ENCODE peak calls at places on chromosomes 16 and 17, in seven cellular contexts. One of them, this sample, is unnamed.

GRCh38 chr17:51505450-51505849 is 245.1 kb downstream of the UTP18 start:
- DNase-seq in H1: no peak
- DNase-seq in esophagus muscularis mucosa: no peak
- DNase-seq in K562: no peak
- DNase-seq in body of pancreas: no peak
- DNase-seq in H54: no peak
- DNase-seq in ovary: no peak
- DNase-seq in this sample: no peak

GRCh38 chr17:77382966-77383612 is 242.3 kb downstream of the SEC14L1 start:
- DNase-seq in H1: no peak
- DNase-seq in esophagus muscularis mucosa: no peak
- DNase-seq in K562: no peak
- DNase-seq in body of pancreas: no peak
- DNase-seq in H54: peak; percentile 61
- DNase-seq in ovary: no peak
- DNase-seq in this sample: no peak

GRCh38 chr17:82216301-82217119 is 3.9 kb upstream of the CCDC57 start:
- DNase-seq in H1: no peak
- DNase-seq in esophagus muscularis mucosa: no peak
- DNase-seq in K562: no peak
- DNase-seq in body of pancreas: peak; percentile 91
- DNase-seq in H54: peak; percentile 77
- DNase-seq in ovary: no peak
- DNase-seq in this sample: peak; percentile 87

GRCh38 chr17:79217473-79218135 is 143.0 kb downstream of the ENGASE start:
- DNase-seq in H1: no peak
- DNase-seq in esophagus muscularis mucosa: no peak
- DNase-seq in K562: no peak
- DNase-seq in body of pancreas: no peak
- DNase-seq in H54: no peak
- DNase-seq in ovary: no peak
- DNase-seq in this sample: no peak

GRCh38 chr16:46714797-46715591 is 25.5 kb downstream of the ORC6 start:
- DNase-seq in H1: no peak
- DNase-seq in esophagus muscularis mucosa: no peak
- DNase-seq in K562: no peak
- DNase-seq in body of pancreas: no peak
- DNase-seq in H54: no peak
- DNase-seq in ovary: no peak
- DNase-seq in this sample: no peak

GRCh38 chr16:86975445-86975844 is 341.7 kb downstream of the C16orf95 start:
- DNase-seq in H1: peak; percentile 21
- DNase-seq in esophagus muscularis mucosa: no peak
- DNase-seq in K562: peak; percentile 81
- DNase-seq in body of pancreas: peak; percentile 31
- DNase-seq in H54: peak; percentile 76
- DNase-seq in ovary: peak; percentile 30
- DNase-seq in this sample: no peak

GRCh38 chr16:81585785-81586184 is 141.2 kb downstream of the CMIP start:
- DNase-seq in H1: peak; percentile 21
- DNase-seq in esophagus muscularis mucosa: no peak
- DNase-seq in K562: peak; percentile 42
- DNase-seq in body of pancreas: no peak
- DNase-seq in H54: no peak
- DNase-seq in ovary: no peak
- DNase-seq in this sample: no peak

GRCh38 chr16:83705856-83706255 is 101.9 kb upstream of the HSBP1 start:
- DNase-seq in H1: no peak
- DNase-seq in esophagus muscularis mucosa: no peak
- DNase-seq in K562: no peak
- DNase-seq in body of pancreas: no peak
- DNase-seq in H54: no peak
- DNase-seq in ovary: no peak
- DNase-seq in this sample: no peak

GRCh38 chr17:50177983-50178834 is 12.4 kb downstream of the SGCA start:
- DNase-seq in H1: peak; percentile 39
- DNase-seq in esophagus muscularis mucosa: peak; percentile 95
- DNase-seq in K562: peak; percentile 73
- DNase-seq in body of pancreas: peak; percentile 91
- DNase-seq in H54: peak; percentile 97
- DNase-seq in ovary: peak; percentile 82
- DNase-seq in this sample: peak; percentile 44

GRCh38 chr16:70598937-70599503 is 47.3 kb upstream of the IL34 start:
- DNase-seq in H1: no peak
- DNase-seq in esophagus muscularis mucosa: no peak
- DNase-seq in K562: no peak
- DNase-seq in body of pancreas: no peak
- DNase-seq in H54: no peak
- DNase-seq in ovary: peak; percentile 66
- DNase-seq in this sample: no peak

GRCh38 chr16:85321856-85322271 is 209.6 kb upstream of the CIBAR2 start:
- DNase-seq in H1: no peak
- DNase-seq in esophagus muscularis mucosa: peak; percentile 97
- DNase-seq in K562: peak; percentile 45
- DNase-seq in body of pancreas: peak; percentile 99
- DNase-seq in H54: peak; percentile 82
- DNase-seq in ovary: peak; percentile 95
- DNase-seq in this sample: peak; percentile 57

GRCh38 chr17:79485399-79485985 is 125.4 kb downstream of the RBFOX3 start:
- DNase-seq in H1: no peak
- DNase-seq in esophagus muscularis mucosa: no peak
- DNase-seq in K562: no peak
- DNase-seq in body of pancreas: no peak
- DNase-seq in H54: no peak
- DNase-seq in ovary: no peak
- DNase-seq in this sample: no peak

GRCh38 chr17:6981426-6981825 is 14.4 kb upstream of the ALOX12 start:
- DNase-seq in H1: no peak
- DNase-seq in esophagus muscularis mucosa: no peak
- DNase-seq in K562: no peak
- DNase-seq in body of pancreas: no peak
- DNase-seq in H54: no peak
- DNase-seq in ovary: no peak
- DNase-seq in this sample: no peak

GRCh38 chr17:79832211-79833109 is 6.8 kb downstream of the CBX4 start:
- DNase-seq in H1: no peak
- DNase-seq in esophagus muscularis mucosa: no peak
- DNase-seq in K562: peak; percentile 66
- DNase-seq in body of pancreas: peak; percentile 57
- DNase-seq in H54: peak; percentile 89
- DNase-seq in ovary: peak; percentile 48
- DNase-seq in this sample: peak; percentile 25

GRCh38 chr17:386145-386876 is 33.7 kb upstream of the RPH3AL start:
- DNase-seq in H1: no peak
- DNase-seq in esophagus muscularis mucosa: no peak
- DNase-seq in K562: peak; percentile 87
- DNase-seq in body of pancreas: peak; percentile 76
- DNase-seq in H54: peak; percentile 92
- DNase-seq in ovary: peak; percentile 90
- DNase-seq in this sample: peak; percentile 63

GRCh38 chr16:51133130-51133529 is 17.9 kb downstream of the SALL1 start:
- DNase-seq in H1: no peak
- DNase-seq in esophagus muscularis mucosa: no peak
- DNase-seq in K562: no peak
- DNase-seq in body of pancreas: no peak
- DNase-seq in H54: no peak
- DNase-seq in ovary: no peak
- DNase-seq in this sample: no peak

DNA sequence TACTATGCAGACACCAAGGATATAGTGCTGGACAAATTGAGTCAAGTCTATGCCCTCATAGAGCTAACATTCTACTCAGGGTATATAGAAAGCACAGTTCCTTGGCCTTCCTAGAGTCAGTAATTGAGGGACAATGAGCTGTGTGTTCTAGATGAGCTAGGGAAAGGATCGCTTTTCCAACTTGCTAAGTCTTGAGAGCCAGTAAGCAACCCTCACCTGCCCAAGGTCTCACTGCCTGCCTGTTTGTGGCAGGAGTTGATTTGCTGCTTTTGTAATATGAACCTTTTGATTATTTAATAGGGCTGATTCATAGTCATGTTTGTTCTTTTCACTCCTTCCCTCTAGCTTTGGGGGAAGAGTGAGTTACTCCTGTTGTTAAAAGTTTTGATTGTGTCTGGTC is 6.5 kb downstream of the DDX42 start:
- DNase-seq in H1: no peak
- DNase-seq in esophagus muscularis mucosa: no peak
- DNase-seq in K562: no peak
- DNase-seq in body of pancreas: peak; percentile 65
- DNase-seq in H54: no peak
- DNase-seq in ovary: no peak
- DNase-seq in this sample: no peak
- TF ChIP-seq POLR2A in H1: no peak
- TF ChIP-seq POLR2A in esophagus muscularis mucosa: no peak
- TF ChIP-seq POLR2A in K562: no peak
- TF ChIP-seq POLR2A in body of pancreas: no peak
- TF ChIP-seq POLR2A in H54: no peak
- TF ChIP-seq POLR2A in ovary: no peak
- TF ChIP-seq POLR2A in this sample: no peak

GRCh38 chr16:3134338-3135119 is at the start of gene ZNF213:
- DNase-seq in H1: peak; percentile 93
- DNase-seq in esophagus muscularis mucosa: peak; percentile 99
- DNase-seq in K562: peak; percentile 87
- DNase-seq in body of pancreas: peak; percentile 96
- DNase-seq in H54: peak; percentile 96
- DNase-seq in ovary: peak; percentile 93
- DNase-seq in this sample: peak; percentile 98
- TF ChIP-seq POLR2A in H1: peak; percentile 92
- TF ChIP-seq POLR2A in esophagus muscularis mucosa: peak; percentile 88
- TF ChIP-seq POLR2A in K562: peak; percentile 90
- TF ChIP-seq POLR2A in body of pancreas: peak; percentile 88
- TF ChIP-seq POLR2A in H54: no peak
- TF ChIP-seq POLR2A in ovary: peak; percentile 98
- TF ChIP-seq POLR2A in this sample: peak; percentile 94

GRCh38 chr16:20611975-20612471 is 35.9 kb upstream of the ACSM2B start:
- DNase-seq in H1: no peak
- DNase-seq in esophagus muscularis mucosa: no peak
- DNase-seq in K562: no peak
- DNase-seq in body of pancreas: peak; percentile 95
- DNase-seq in H54: no peak
- DNase-seq in ovary: peak; percentile 69
- DNase-seq in this sample: no peak
- TF ChIP-seq POLR2A in H1: no peak
- TF ChIP-seq POLR2A in esophagus muscularis mucosa: no peak
- TF ChIP-seq POLR2A in K562: no peak
- TF ChIP-seq POLR2A in body of pancreas: peak; percentile 34
- TF ChIP-seq POLR2A in H54: no peak
- TF ChIP-seq POLR2A in ovary: no peak
- TF ChIP-seq POLR2A in this sample: no peak

DNA sequence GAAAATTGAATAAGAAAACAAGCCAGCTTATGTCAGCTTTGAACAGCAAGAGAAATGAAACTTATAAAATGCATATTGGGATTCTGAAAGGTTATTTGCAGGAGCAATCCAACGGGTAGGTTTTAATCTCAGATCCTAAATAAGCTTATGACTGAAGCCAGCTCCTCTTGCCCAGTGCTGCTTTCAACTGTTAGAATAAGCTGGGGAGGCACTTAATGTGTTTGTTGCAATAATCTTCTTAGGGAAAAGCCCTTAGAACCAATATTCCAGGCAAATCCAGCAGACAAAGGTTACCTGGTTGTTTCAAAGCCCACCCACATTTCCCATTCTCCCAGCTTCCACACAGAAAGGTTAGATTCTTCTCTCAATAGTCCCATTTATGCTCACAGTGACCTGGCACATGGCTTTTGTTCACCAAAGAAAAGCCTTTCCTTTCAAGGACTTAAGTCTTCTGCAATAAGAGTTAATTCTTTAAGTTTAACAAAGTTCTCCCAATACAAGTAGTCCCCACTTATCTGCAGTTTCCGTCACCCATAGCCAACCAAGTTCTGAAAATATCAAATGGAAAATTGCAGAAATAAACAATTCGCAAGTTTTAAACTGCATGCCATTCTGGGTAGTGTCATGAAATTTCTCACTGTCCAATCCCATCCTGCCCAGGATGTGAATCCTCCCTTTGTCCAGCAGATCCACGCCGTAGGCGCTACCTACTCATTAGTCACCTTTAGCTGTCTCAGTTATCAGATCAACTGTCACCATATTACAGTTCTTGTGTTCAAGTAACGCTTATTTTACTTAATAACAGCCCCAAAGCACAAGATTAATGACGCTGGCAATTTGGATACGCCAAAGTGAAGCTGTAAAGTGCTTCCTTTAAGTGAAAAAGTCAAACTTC is 5.9 kb downstream of the TEX2 start:
- DNase-seq in H1: no peak
- DNase-seq in esophagus muscularis mucosa: no peak
- DNase-seq in K562: no peak
- DNase-seq in body of pancreas: no peak
- DNase-seq in H54: no peak
- DNase-seq in ovary: no peak
- DNase-seq in this sample: no peak
- TF ChIP-seq POLR2A in H1: no peak
- TF ChIP-seq POLR2A in esophagus muscularis mucosa: no peak
- TF ChIP-seq POLR2A in K562: no peak
- TF ChIP-seq POLR2A in body of pancreas: no peak
- TF ChIP-seq POLR2A in H54: no peak
- TF ChIP-seq POLR2A in ovary: no peak
- TF ChIP-seq POLR2A in this sample: no peak

GRCh38 chr17:28728364-28729200 is at the start of gene NEK8:
- DNase-seq in H1: no peak
- DNase-seq in esophagus muscularis mucosa: peak; percentile 99
- DNase-seq in K562: peak; percentile 99
- DNase-seq in body of pancreas: peak; percentile 97
- DNase-seq in H54: peak; percentile 93
- DNase-seq in ovary: peak; percentile 97
- DNase-seq in this sample: peak; percentile 96
- TF ChIP-seq POLR2A in H1: peak; percentile 69
- TF ChIP-seq POLR2A in esophagus muscularis mucosa: peak; percentile 28
- TF ChIP-seq POLR2A in K562: peak; percentile 91
- TF ChIP-seq POLR2A in body of pancreas: peak; percentile 89
- TF ChIP-seq POLR2A in H54: peak; percentile 68
- TF ChIP-seq POLR2A in ovary: peak; percentile 75
- TF ChIP-seq POLR2A in this sample: peak; percentile 65

DNA sequence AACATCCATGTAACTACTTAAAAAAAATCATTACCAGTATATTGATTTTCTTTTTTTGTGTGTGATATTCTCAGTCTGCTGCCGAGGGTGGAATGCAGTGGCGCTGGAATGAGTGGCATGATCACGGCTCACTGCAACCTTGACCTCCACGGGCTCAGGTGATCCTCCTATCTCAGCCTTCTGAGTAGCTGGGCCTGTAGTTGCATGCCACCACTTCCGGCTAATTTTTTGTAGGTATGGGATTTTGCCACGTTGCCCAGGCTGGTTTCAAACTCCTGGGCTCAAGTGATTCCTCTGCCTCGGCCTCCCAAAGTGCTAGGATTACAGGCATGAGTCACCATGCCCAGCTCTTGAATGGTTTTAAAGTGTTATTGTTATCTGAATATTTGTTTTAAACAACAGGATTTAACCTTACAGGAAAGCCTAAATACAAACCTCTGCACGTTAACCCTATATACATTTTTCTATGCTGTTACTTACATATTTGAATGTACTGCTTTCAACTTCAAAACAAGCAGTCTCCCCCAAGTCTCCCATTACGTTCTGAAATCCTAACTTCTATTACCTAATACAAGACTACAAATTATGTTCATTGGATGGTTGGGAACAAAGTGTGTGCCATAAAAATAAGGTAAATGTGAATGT is 61.7 kb downstream of the KPNA2 start:
- DNase-seq in H1: no peak
- DNase-seq in esophagus muscularis mucosa: no peak
- DNase-seq in K562: no peak
- DNase-seq in body of pancreas: no peak
- DNase-seq in H54: no peak
- DNase-seq in ovary: no peak
- DNase-seq in this sample: no peak
- TF ChIP-seq POLR2A in H1: no peak
- TF ChIP-seq POLR2A in esophagus muscularis mucosa: no peak
- TF ChIP-seq POLR2A in K562: no peak
- TF ChIP-seq POLR2A in body of pancreas: no peak
- TF ChIP-seq POLR2A in H54: no peak
- TF ChIP-seq POLR2A in ovary: no peak
- TF ChIP-seq POLR2A in this sample: no peak